ENCODE peak calls at places on chromosomes 6 and 20, in seven cellular contexts. F is esophagus muscularis mucosa, O is aorta, I is iPS DF 6.9, H is HCT116, J is breast epithelium, N is brain microvascular endothelial cell. X is an unnamed sample.
A peak's percentile ranks its signal among the peaks of the same experiment; 100 is the strongest.

GRCh38 chr6:84282566-84282965 is 55.1 kb upstream of the CEP162 start:
- DNase-seq in J (no peak), N (no peak), O (peak; percentile 81), H (no peak), I (no peak), F (no peak), X (peak; percentile 69)

GRCh38 chr6:40874495-40874894 is 164.5 kb downstream of the UNC5CL start:
- DNase-seq in N (no peak), H (no peak), J (peak; percentile 27), I (peak; percentile 37), O (no peak), F (no peak), X (no peak)

GRCh38 chr6:37516920-37517405 is 17.3 kb upstream of the CCDC167 start:
- DNase-seq in H (no peak), F (no peak), N (no peak), J (no peak), O (no peak), I (no peak), X (no peak)

GRCh38 chr6:154874684-154875594 is 120.2 kb upstream of the TIAM2 start:
- DNase-seq in I (peak; percentile 5), O (no peak), N (no peak), J (no peak), H (no peak), F (no peak), X (no peak)

GRCh38 chr20:8545212-8545611 is 413.1 kb downstream of the PLCB1 start:
- DNase-seq in F (no peak), H (no peak), J (no peak), O (no peak), N (peak; percentile 18), I (no peak), X (no peak)

GRCh38 chr6:69116658-69117057 is 481.6 kb downstream of the ADGRB3 start:
- DNase-seq in H (no peak), J (no peak), N (no peak), F (no peak), I (no peak), O (no peak), X (no peak)

GRCh38 chr6:148272084-148272483 is 70.6 kb upstream of the SASH1 start:
- DNase-seq in J (no peak), F (no peak), H (no peak), I (no peak), O (no peak), N (peak; percentile 92), X (peak; percentile 46)

GRCh38 chr6:100622907-100623692 is 158.4 kb upstream of the SIM1 start:
- DNase-seq in N (peak; percentile 43), O (no peak), H (no peak), I (no peak), F (no peak), J (no peak), X (no peak)

GRCh38 chr6:39426057-39426592 is 103.6 kb upstream of the KCNK16 start:
- DNase-seq in N (peak; percentile 74), I (no peak), F (peak; percentile 70), J (peak; percentile 33), H (no peak), O (no peak), X (peak; percentile 91)

GRCh38 chr6:142637624-142638023 is 307.4 kb downstream of the HIVEP2 start:
- DNase-seq in O (no peak), N (no peak), I (no peak), J (no peak), H (no peak), F (no peak), X (no peak)

GRCh38 chr6:21824431-21825180 is 231.1 kb downstream of the SOX4 start:
- DNase-seq in H (no peak), F (no peak), O (no peak), J (no peak), N (no peak), I (no peak), X (no peak)

GRCh38 chr6:138468320-138469015 is 30.8 kb downstream of the NHSL1 start:
- DNase-seq in H (peak; percentile 13), O (no peak), I (no peak), N (peak; percentile 56), J (no peak), F (no peak), X (no peak)

GRCh38 chr20:10940941-10941340 is 267.1 kb upstream of the JAG1 start:
- DNase-seq in O (no peak), N (no peak), J (no peak), H (no peak), F (no peak), I (no peak), X (no peak)

GRCh38 chr6:66662196-66662595 is 955.2 kb upstream of the EYS start:
- DNase-seq in I (no peak), O (no peak), H (no peak), J (no peak), F (no peak), N (no peak), X (no peak)

GRCh38 chr6:112222111-112222726 is 32.1 kb downstream of the LAMA4 start:
- DNase-seq in I (no peak), O (no peak), J (no peak), F (no peak), N (peak; percentile 54), H (no peak), X (peak; percentile 46)

GRCh38 chr6:41581381-41581991 is 35.3 kb downstream of the FOXP4 start:
- DNase-seq in O (peak; percentile 90), F (no peak), I (no peak), J (no peak), H (peak; percentile 33), N (peak; percentile 83), X (peak; percentile 87)

GRCh38 chr6:128474933-128475332 is 45.5 kb downstream of the PTPRK start:
- DNase-seq in J (no peak), O (no peak), H (no peak), N (no peak), F (no peak), I (no peak), X (no peak)

GRCh38 chr6:139768196-139768595 is 393.7 kb upstream of the CITED2 start:
- DNase-seq in J (no peak), H (no peak), F (no peak), O (no peak), I (no peak), N (no peak), X (no peak)

GRCh38 chr20:58173930-58174707 is 54.3 kb downstream of the ANKRD60 start:
- DNase-seq in J (no peak), H (no peak), N (no peak), O (no peak), F (no peak), I (no peak), X (no peak)

GRCh38 chr20:58175836-58176235 is 52.6 kb downstream of the ANKRD60 start:
- DNase-seq in J (no peak), H (no peak), O (no peak), N (no peak), I (no peak), F (no peak), X (no peak)

GRCh38 chr20:58175425-58175824 is 53.0 kb downstream of the ANKRD60 start:
- DNase-seq in J (no peak), N (no peak), F (no peak), O (no peak), H (no peak), I (no peak), X (no peak)

GRCh38 chr20:58173091-58173490 is 55.4 kb downstream of the ANKRD60 start:
- DNase-seq in F (no peak), O (no peak), N (no peak), H (no peak), J (no peak), I (no peak), X (no peak)

DNA sequence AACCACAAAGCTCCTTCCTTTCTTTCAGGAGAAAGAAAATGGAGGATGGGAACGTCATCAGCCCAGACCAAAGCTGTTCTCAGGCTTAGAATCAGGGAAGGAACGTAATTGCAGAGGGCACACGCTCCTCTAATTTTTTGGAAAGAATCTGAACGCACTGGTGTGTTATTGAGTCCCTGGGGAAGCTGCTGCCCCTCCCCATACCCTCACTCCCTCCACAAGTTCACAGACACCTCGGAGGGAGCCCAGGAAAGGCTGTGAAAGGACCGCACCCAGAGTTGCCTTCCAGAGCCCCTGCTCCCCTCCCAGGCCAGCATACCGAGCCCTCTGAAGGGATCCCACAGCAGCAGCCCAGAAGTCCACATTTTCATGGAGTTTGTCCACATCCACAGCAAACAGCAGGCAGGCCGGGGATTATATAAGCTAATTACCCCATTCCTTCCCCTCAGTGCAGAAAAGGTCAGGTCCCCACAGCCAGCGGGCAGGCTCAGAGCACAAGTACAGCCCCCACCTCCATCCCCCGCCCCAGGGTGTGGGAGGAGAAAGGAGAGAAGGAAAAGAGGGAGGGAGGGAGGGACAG is 53.7 kb downstream of the ANKRD60 start:
- DNase-seq in J (no peak), I (no peak), O (peak; percentile 75), F (no peak), N (no peak), H (no peak), X (no peak)
- H3K36me3 ChIP-seq in J (no peaks in the 10 kb centered on the region), I (no peaks in the 10 kb centered on the region), O (no peaks in the 10 kb centered on the region), F (no peaks in the 10 kb centered on the region), N (no peaks in the 10 kb centered on the region), H (no peaks in the 10 kb centered on the region), X (no peaks in the 10 kb centered on the region)

GRCh38 chr6:2108700-2109306 is 136.6 kb downstream of the GMDS start:
- DNase-seq in N (no peak), F (no peak), J (no peak), H (no peak), I (no peak), O (no peak), X (no peak)

GRCh38 chr6:2114100-2114499 is 131.3 kb downstream of the GMDS start:
- DNase-seq in F (no peak), H (no peak), N (no peak), I (no peak), O (no peak), J (no peak), X (no peak)

GRCh38 chr6:2111162-2111677 is 134.2 kb downstream of the GMDS start:
- DNase-seq in H (peak; percentile 21), O (no peak), J (no peak), I (no peak), F (no peak), N (peak; percentile 63), X (no peak)

GRCh38 chr6:2110504-2110903 is 134.9 kb downstream of the GMDS start:
- DNase-seq in I (no peak), N (peak; percentile 56), O (peak; percentile 53), J (no peak), F (no peak), H (no peak), X (no peak)

DNA sequence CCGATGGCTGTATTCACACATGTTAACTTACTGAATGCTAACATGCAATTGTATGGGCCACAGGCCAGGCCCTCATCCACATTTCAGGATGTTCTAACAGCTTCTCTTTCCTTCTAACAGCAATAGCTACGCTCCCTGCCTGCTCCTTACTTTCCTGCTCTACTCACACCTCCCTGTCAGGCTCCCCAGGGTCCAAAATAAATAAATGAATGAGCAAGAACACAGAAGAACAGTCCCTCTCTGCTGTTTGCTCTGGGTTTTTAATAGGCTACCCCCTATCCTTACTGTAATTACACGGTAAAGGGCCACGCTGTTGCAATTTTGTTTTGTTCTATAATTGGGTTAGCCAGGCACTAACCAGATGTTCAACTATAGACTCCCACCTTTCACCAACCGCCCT is 135.6 kb downstream of the GMDS start:
- DNase-seq in F (no peak), I (no peak), N (no peak), H (no peak), O (no peak), J (no peak), X (no peak)
- H3K36me3 ChIP-seq in F (no peaks in the 10 kb centered on the region), I (no peaks in the 10 kb centered on the region), N (no peaks in the 10 kb centered on the region), H (no peaks in the 10 kb centered on the region), O (no peaks in the 10 kb centered on the region), J (no peaks in the 10 kb centered on the region), X (no peaks in the 10 kb centered on the region)

GRCh38 chr6:44232676-44233559 is 9.5 kb downstream of the SLC29A1 start:
- DNase-seq in J (no peak), H (no peak), O (no peak), I (no peak), N (no peak), F (no peak), X (no peak)
- H3K36me3 ChIP-seq in J (no peaks in the 10 kb centered on the region), H (peaks cover 54% of the 10 kb centered on the region), O (peaks cover 3% of the 10 kb centered on the region), I (peaks cover 39% of the 10 kb centered on the region), N (peaks cover 4% of the 10 kb centered on the region), F (peaks cover 34% of the 10 kb centered on the region), X (peaks cover 5% of the 10 kb centered on the region)

GRCh38 chr20:46060301-46060881 is 29.4 kb downstream of the NCOA5 start:
- DNase-seq in N (no peak), F (peak; percentile 62), I (no peak), O (no peak), H (no peak), J (no peak), X (no peak)
- H3K36me3 ChIP-seq in N (peaks cover 40% of the 10 kb centered on the region), F (peaks cover 57% of the 10 kb centered on the region), I (peaks cover 27% of the 10 kb centered on the region), O (peaks cover 24% of the 10 kb centered on the region), H (peaks cover 21% of the 10 kb centered on the region), J (peaks cover 29% of the 10 kb centered on the region), X (peaks cover 54% of the 10 kb centered on the region)

X was measured in SJSA1.